ENCODE peak calls at places on chromosomes 12 and 14, in six cellular contexts. One of them, this sample, is unnamed.

GRCh38 chr14:60067911-60068310 is 23.8 kb upstream of the PCNX4 start:
- DNase-seq in astrocyte of the spinal cord: no peak
- DNase-seq in activated CD4-positive, alpha-beta T cell treated with anti-CD3 and anti-CD28 coated beads for 4 hours: no peak
- DNase-seq in stimulated activated CD8-positive, alpha-beta memory T cell treated with anti-CD3 and anti-CD28 coated beads, Interleukin-2, amount 100 ng/mL, for 1 hour: no peak
- DNase-seq in fibroblast of mammary gland: no peak
- DNase-seq in AG20443: no peak
- DNase-seq in this sample: no peak

GRCh38 chr14:104865069-104865630 is at the start of gene CEP170B:
- DNase-seq in AG20443: peak; percentile 96
- DNase-seq in fibroblast of mammary gland: peak; percentile 14
- DNase-seq in activated CD4-positive, alpha-beta T cell treated with anti-CD3 and anti-CD28 coated beads for 4 hours: peak; percentile 31
- DNase-seq in astrocyte of the spinal cord: no peak
- DNase-seq in stimulated activated CD8-positive, alpha-beta memory T cell treated with anti-CD3 and anti-CD28 coated beads, Interleukin-2, amount 100 ng/mL, for 1 hour: no peak
- DNase-seq in this sample: peak; percentile 58

GRCh38 chr12:109724321-109724892 is 10.8 kb downstream of the FAM222A start:
- DNase-seq in stimulated activated CD8-positive, alpha-beta memory T cell treated with anti-CD3 and anti-CD28 coated beads, Interleukin-2, amount 100 ng/mL, for 1 hour: no peak
- DNase-seq in fibroblast of mammary gland: no peak
- DNase-seq in AG20443: no peak
- DNase-seq in astrocyte of the spinal cord: no peak
- DNase-seq in activated CD4-positive, alpha-beta T cell treated with anti-CD3 and anti-CD28 coated beads for 4 hours: no peak
- DNase-seq in this sample: no peak

GRCh38 chr12:47818382-47818700 is 1.4 kb downstream of the HDAC7 start:
- DNase-seq in stimulated activated CD8-positive, alpha-beta memory T cell treated with anti-CD3 and anti-CD28 coated beads, Interleukin-2, amount 100 ng/mL, for 1 hour: no peak
- DNase-seq in AG20443: no peak
- DNase-seq in fibroblast of mammary gland: no peak
- DNase-seq in astrocyte of the spinal cord: peak; percentile 32
- DNase-seq in activated CD4-positive, alpha-beta T cell treated with anti-CD3 and anti-CD28 coated beads for 4 hours: peak; percentile 37
- DNase-seq in this sample: no peak

GRCh38 chr12:69330475-69331473 is 17.4 kb upstream of the LYZ start:
- DNase-seq in fibroblast of mammary gland: no peak
- DNase-seq in AG20443: peak; percentile 24
- DNase-seq in stimulated activated CD8-positive, alpha-beta memory T cell treated with anti-CD3 and anti-CD28 coated beads, Interleukin-2, amount 100 ng/mL, for 1 hour: peak; percentile 41
- DNase-seq in activated CD4-positive, alpha-beta T cell treated with anti-CD3 and anti-CD28 coated beads for 4 hours: peak; percentile 46
- DNase-seq in astrocyte of the spinal cord: peak; percentile 4
- DNase-seq in this sample: peak; percentile 14

GRCh38 chr12:120774169-120774916 is 48.7 kb downstream of the ACADS start:
- DNase-seq in activated CD4-positive, alpha-beta T cell treated with anti-CD3 and anti-CD28 coated beads for 4 hours: no peak
- DNase-seq in fibroblast of mammary gland: no peak
- DNase-seq in AG20443: peak; percentile 4
- DNase-seq in stimulated activated CD8-positive, alpha-beta memory T cell treated with anti-CD3 and anti-CD28 coated beads, Interleukin-2, amount 100 ng/mL, for 1 hour: no peak
- DNase-seq in astrocyte of the spinal cord: no peak
- DNase-seq in this sample: no peak

GRCh38 chr14:102694530-102695171 is 82.6 kb upstream of the TRAF3 start:
- DNase-seq in fibroblast of mammary gland: peak; percentile 79
- DNase-seq in astrocyte of the spinal cord: peak; percentile 78
- DNase-seq in activated CD4-positive, alpha-beta T cell treated with anti-CD3 and anti-CD28 coated beads for 4 hours: peak; percentile 71
- DNase-seq in AG20443: peak; percentile 80
- DNase-seq in stimulated activated CD8-positive, alpha-beta memory T cell treated with anti-CD3 and anti-CD28 coated beads, Interleukin-2, amount 100 ng/mL, for 1 hour: peak; percentile 21
- DNase-seq in this sample: peak; percentile 74

GRCh38 chr12:28885275-28885674 is 263.8 kb upstream of the FAR2 start:
- DNase-seq in fibroblast of mammary gland: no peak
- DNase-seq in activated CD4-positive, alpha-beta T cell treated with anti-CD3 and anti-CD28 coated beads for 4 hours: no peak
- DNase-seq in stimulated activated CD8-positive, alpha-beta memory T cell treated with anti-CD3 and anti-CD28 coated beads, Interleukin-2, amount 100 ng/mL, for 1 hour: no peak
- DNase-seq in AG20443: no peak
- DNase-seq in astrocyte of the spinal cord: no peak
- DNase-seq in this sample: no peak

GRCh38 chr14:84591827-84592540 is 938.0 kb upstream of the FLRT2 start:
- DNase-seq in AG20443: no peak
- DNase-seq in astrocyte of the spinal cord: no peak
- DNase-seq in stimulated activated CD8-positive, alpha-beta memory T cell treated with anti-CD3 and anti-CD28 coated beads, Interleukin-2, amount 100 ng/mL, for 1 hour: no peak
- DNase-seq in activated CD4-positive, alpha-beta T cell treated with anti-CD3 and anti-CD28 coated beads for 4 hours: no peak
- DNase-seq in fibroblast of mammary gland: no peak
- DNase-seq in this sample: no peak

GRCh38 chr12:48917857-48918537 is 7.3 kb downstream of the FKBP11 start:
- DNase-seq in AG20443: peak; percentile 41
- DNase-seq in activated CD4-positive, alpha-beta T cell treated with anti-CD3 and anti-CD28 coated beads for 4 hours: peak; percentile 47
- DNase-seq in astrocyte of the spinal cord: no peak
- DNase-seq in stimulated activated CD8-positive, alpha-beta memory T cell treated with anti-CD3 and anti-CD28 coated beads, Interleukin-2, amount 100 ng/mL, for 1 hour: no peak
- DNase-seq in fibroblast of mammary gland: no peak
- DNase-seq in this sample: peak; percentile 17

GRCh38 chr14:29752221-29752923 is 175.3 kb downstream of the PRKD1 start:
- DNase-seq in stimulated activated CD8-positive, alpha-beta memory T cell treated with anti-CD3 and anti-CD28 coated beads, Interleukin-2, amount 100 ng/mL, for 1 hour: no peak
- DNase-seq in astrocyte of the spinal cord: no peak
- DNase-seq in fibroblast of mammary gland: no peak
- DNase-seq in AG20443: no peak
- DNase-seq in activated CD4-positive, alpha-beta T cell treated with anti-CD3 and anti-CD28 coated beads for 4 hours: no peak
- DNase-seq in this sample: no peak

GRCh38 chr14:99246536-99247083 is 25.4 kb downstream of the BCL11B start:
- DNase-seq in stimulated activated CD8-positive, alpha-beta memory T cell treated with anti-CD3 and anti-CD28 coated beads, Interleukin-2, amount 100 ng/mL, for 1 hour: no peak
- DNase-seq in fibroblast of mammary gland: no peak
- DNase-seq in astrocyte of the spinal cord: no peak
- DNase-seq in AG20443: no peak
- DNase-seq in activated CD4-positive, alpha-beta T cell treated with anti-CD3 and anti-CD28 coated beads for 4 hours: no peak
- DNase-seq in this sample: no peak

GRCh38 chr14:32938719-32939253 is at the start of gene NPAS3:
- DNase-seq in activated CD4-positive, alpha-beta T cell treated with anti-CD3 and anti-CD28 coated beads for 4 hours: no peak
- DNase-seq in AG20443: peak; percentile 53
- DNase-seq in astrocyte of the spinal cord: no peak
- DNase-seq in stimulated activated CD8-positive, alpha-beta memory T cell treated with anti-CD3 and anti-CD28 coated beads, Interleukin-2, amount 100 ng/mL, for 1 hour: no peak
- DNase-seq in fibroblast of mammary gland: no peak
- DNase-seq in this sample: peak; percentile 12

GRCh38 chr14:26444745-26445144 is 153.1 kb downstream of the NOVA1 start:
- DNase-seq in stimulated activated CD8-positive, alpha-beta memory T cell treated with anti-CD3 and anti-CD28 coated beads, Interleukin-2, amount 100 ng/mL, for 1 hour: no peak
- DNase-seq in astrocyte of the spinal cord: peak; percentile 21
- DNase-seq in activated CD4-positive, alpha-beta T cell treated with anti-CD3 and anti-CD28 coated beads for 4 hours: no peak
- DNase-seq in fibroblast of mammary gland: peak; percentile 31
- DNase-seq in AG20443: no peak
- DNase-seq in this sample: no peak

GRCh38 chr12:58414398-58414871 is 473.1 kb downstream of the ATP23 start:
- DNase-seq in stimulated activated CD8-positive, alpha-beta memory T cell treated with anti-CD3 and anti-CD28 coated beads, Interleukin-2, amount 100 ng/mL, for 1 hour: no peak
- DNase-seq in AG20443: no peak
- DNase-seq in fibroblast of mammary gland: peak; percentile 90
- DNase-seq in activated CD4-positive, alpha-beta T cell treated with anti-CD3 and anti-CD28 coated beads for 4 hours: no peak
- DNase-seq in astrocyte of the spinal cord: peak; percentile 69
- DNase-seq in this sample: peak; percentile 68

GRCh38 chr14:25680934-25681333 is 631.0 kb upstream of the STXBP6 start:
- DNase-seq in AG20443: no peak
- DNase-seq in activated CD4-positive, alpha-beta T cell treated with anti-CD3 and anti-CD28 coated beads for 4 hours: no peak
- DNase-seq in stimulated activated CD8-positive, alpha-beta memory T cell treated with anti-CD3 and anti-CD28 coated beads, Interleukin-2, amount 100 ng/mL, for 1 hour: no peak
- DNase-seq in astrocyte of the spinal cord: no peak
- DNase-seq in fibroblast of mammary gland: no peak
- DNase-seq in this sample: no peak

GRCh38 chr14:21940887-21941855 is 267.6 kb upstream of the OR4E1 start:
- DNase-seq in astrocyte of the spinal cord: peak; percentile 2
- DNase-seq in fibroblast of mammary gland: peak; percentile 24
- DNase-seq in stimulated activated CD8-positive, alpha-beta memory T cell treated with anti-CD3 and anti-CD28 coated beads, Interleukin-2, amount 100 ng/mL, for 1 hour: no peak
- DNase-seq in activated CD4-positive, alpha-beta T cell treated with anti-CD3 and anti-CD28 coated beads for 4 hours: peak; percentile 37
- DNase-seq in AG20443: no peak
- DNase-seq in this sample: no peak

GRCh38 chr14:26811756-26812305 is 214.0 kb upstream of the NOVA1 start:
- DNase-seq in stimulated activated CD8-positive, alpha-beta memory T cell treated with anti-CD3 and anti-CD28 coated beads, Interleukin-2, amount 100 ng/mL, for 1 hour: no peak
- DNase-seq in astrocyte of the spinal cord: peak; percentile 8
- DNase-seq in AG20443: no peak
- DNase-seq in fibroblast of mammary gland: peak; percentile 2
- DNase-seq in activated CD4-positive, alpha-beta T cell treated with anti-CD3 and anti-CD28 coated beads for 4 hours: no peak
- DNase-seq in this sample: no peak

GRCh38 chr12:54030442-54030801 is 2.2 kb downstream of the HOXC6 start:
- DNase-seq in stimulated activated CD8-positive, alpha-beta memory T cell treated with anti-CD3 and anti-CD28 coated beads, Interleukin-2, amount 100 ng/mL, for 1 hour: no peak
- DNase-seq in astrocyte of the spinal cord: no peak
- DNase-seq in fibroblast of mammary gland: no peak
- DNase-seq in AG20443: no peak
- DNase-seq in activated CD4-positive, alpha-beta T cell treated with anti-CD3 and anti-CD28 coated beads for 4 hours: no peak
- DNase-seq in this sample: no peak

GRCh38 chr14:87667661-87668060 is 325.3 kb downstream of the GALC start:
- DNase-seq in stimulated activated CD8-positive, alpha-beta memory T cell treated with anti-CD3 and anti-CD28 coated beads, Interleukin-2, amount 100 ng/mL, for 1 hour: no peak
- DNase-seq in activated CD4-positive, alpha-beta T cell treated with anti-CD3 and anti-CD28 coated beads for 4 hours: no peak
- DNase-seq in astrocyte of the spinal cord: no peak
- DNase-seq in fibroblast of mammary gland: no peak
- DNase-seq in AG20443: no peak
- DNase-seq in this sample: no peak

GRCh38 chr12:19035552-19035951 is 94.0 kb upstream of the PLEKHA5 start:
- DNase-seq in astrocyte of the spinal cord: no peak
- DNase-seq in fibroblast of mammary gland: peak; percentile 89
- DNase-seq in activated CD4-positive, alpha-beta T cell treated with anti-CD3 and anti-CD28 coated beads for 4 hours: no peak
- DNase-seq in stimulated activated CD8-positive, alpha-beta memory T cell treated with anti-CD3 and anti-CD28 coated beads, Interleukin-2, amount 100 ng/mL, for 1 hour: no peak
- DNase-seq in AG20443: peak; percentile 68
- DNase-seq in this sample: peak; percentile 48

GRCh38 chr14:58732387-58732786 is 94.6 kb downstream of the DACT1 start:
- DNase-seq in activated CD4-positive, alpha-beta T cell treated with anti-CD3 and anti-CD28 coated beads for 4 hours: no peak
- DNase-seq in astrocyte of the spinal cord: no peak
- DNase-seq in fibroblast of mammary gland: no peak
- DNase-seq in AG20443: no peak
- DNase-seq in stimulated activated CD8-positive, alpha-beta memory T cell treated with anti-CD3 and anti-CD28 coated beads, Interleukin-2, amount 100 ng/mL, for 1 hour: no peak
- DNase-seq in this sample: no peak

GRCh38 chr14:102798926-102799325 is 21.7 kb downstream of the TRAF3 start:
- DNase-seq in activated CD4-positive, alpha-beta T cell treated with anti-CD3 and anti-CD28 coated beads for 4 hours: no peak
- DNase-seq in stimulated activated CD8-positive, alpha-beta memory T cell treated with anti-CD3 and anti-CD28 coated beads, Interleukin-2, amount 100 ng/mL, for 1 hour: no peak
- DNase-seq in astrocyte of the spinal cord: no peak
- DNase-seq in AG20443: no peak
- DNase-seq in fibroblast of mammary gland: no peak
- DNase-seq in this sample: no peak

GRCh38 chr12:59151243-59151642 is 230.9 kb upstream of the LRIG3 start:
- DNase-seq in activated CD4-positive, alpha-beta T cell treated with anti-CD3 and anti-CD28 coated beads for 4 hours: no peak
- DNase-seq in stimulated activated CD8-positive, alpha-beta memory T cell treated with anti-CD3 and anti-CD28 coated beads, Interleukin-2, amount 100 ng/mL, for 1 hour: no peak
- DNase-seq in AG20443: peak; percentile 49
- DNase-seq in astrocyte of the spinal cord: peak; percentile 25
- DNase-seq in fibroblast of mammary gland: peak; percentile 15
- DNase-seq in this sample: peak; percentile 76

GRCh38 chr14:87152701-87153100 is 840.3 kb downstream of the GALC start:
- DNase-seq in stimulated activated CD8-positive, alpha-beta memory T cell treated with anti-CD3 and anti-CD28 coated beads, Interleukin-2, amount 100 ng/mL, for 1 hour: no peak
- DNase-seq in fibroblast of mammary gland: no peak
- DNase-seq in AG20443: no peak
- DNase-seq in activated CD4-positive, alpha-beta T cell treated with anti-CD3 and anti-CD28 coated beads for 4 hours: no peak
- DNase-seq in astrocyte of the spinal cord: no peak
- DNase-seq in this sample: no peak

GRCh38 chr12:122182887-122183587 is at the start of gene LRRC43:
- DNase-seq in AG20443: peak; percentile 84
- DNase-seq in astrocyte of the spinal cord: peak; percentile 9
- DNase-seq in activated CD4-positive, alpha-beta T cell treated with anti-CD3 and anti-CD28 coated beads for 4 hours: no peak
- DNase-seq in fibroblast of mammary gland: no peak
- DNase-seq in stimulated activated CD8-positive, alpha-beta memory T cell treated with anti-CD3 and anti-CD28 coated beads, Interleukin-2, amount 100 ng/mL, for 1 hour: no peak
- DNase-seq in this sample: peak; percentile 40

GRCh38 chr12:57118711-57119271 is 7.6 kb upstream of the STAT6 start:
- DNase-seq in astrocyte of the spinal cord: no peak
- DNase-seq in fibroblast of mammary gland: peak; percentile 57
- DNase-seq in AG20443: no peak
- DNase-seq in stimulated activated CD8-positive, alpha-beta memory T cell treated with anti-CD3 and anti-CD28 coated beads, Interleukin-2, amount 100 ng/mL, for 1 hour: no peak
- DNase-seq in activated CD4-positive, alpha-beta T cell treated with anti-CD3 and anti-CD28 coated beads for 4 hours: no peak
- DNase-seq in this sample: peak; percentile 90

GRCh38 chr14:100560999-100561398 is 26.2 kb downstream of the BEGAIN start:
- DNase-seq in astrocyte of the spinal cord: no peak
- DNase-seq in AG20443: no peak
- DNase-seq in fibroblast of mammary gland: no peak
- DNase-seq in stimulated activated CD8-positive, alpha-beta memory T cell treated with anti-CD3 and anti-CD28 coated beads, Interleukin-2, amount 100 ng/mL, for 1 hour: no peak
- DNase-seq in activated CD4-positive, alpha-beta T cell treated with anti-CD3 and anti-CD28 coated beads for 4 hours: no peak
- DNase-seq in this sample: no peak

GRCh38 chr14:102654298-102654697 is 61.8 kb downstream of the RCOR1 start:
- DNase-seq in stimulated activated CD8-positive, alpha-beta memory T cell treated with anti-CD3 and anti-CD28 coated beads, Interleukin-2, amount 100 ng/mL, for 1 hour: no peak
- DNase-seq in fibroblast of mammary gland: no peak
- DNase-seq in AG20443: no peak
- DNase-seq in astrocyte of the spinal cord: no peak
- DNase-seq in activated CD4-positive, alpha-beta T cell treated with anti-CD3 and anti-CD28 coated beads for 4 hours: peak; percentile 9
- DNase-seq in this sample: no peak

GRCh38 chr12:100826323-100826722 is 31.7 kb downstream of the ANO4 start:
- DNase-seq in stimulated activated CD8-positive, alpha-beta memory T cell treated with anti-CD3 and anti-CD28 coated beads, Interleukin-2, amount 100 ng/mL, for 1 hour: no peak
- DNase-seq in activated CD4-positive, alpha-beta T cell treated with anti-CD3 and anti-CD28 coated beads for 4 hours: no peak
- DNase-seq in astrocyte of the spinal cord: peak; percentile 57
- DNase-seq in AG20443: peak; percentile 56
- DNase-seq in fibroblast of mammary gland: peak; percentile 60
- DNase-seq in this sample: peak; percentile 68

GRCh38 chr12:75779891-75780501 is 251.6 kb downstream of the PHLDA1 start:
- DNase-seq in astrocyte of the spinal cord: no peak
- DNase-seq in stimulated activated CD8-positive, alpha-beta memory T cell treated with anti-CD3 and anti-CD28 coated beads, Interleukin-2, amount 100 ng/mL, for 1 hour: no peak
- DNase-seq in activated CD4-positive, alpha-beta T cell treated with anti-CD3 and anti-CD28 coated beads for 4 hours: no peak
- DNase-seq in fibroblast of mammary gland: no peak
- DNase-seq in AG20443: no peak
- DNase-seq in this sample: no peak

GRCh38 chr14:99029916-99030305 is 242.1 kb downstream of the BCL11B start:
- DNase-seq in activated CD4-positive, alpha-beta T cell treated with anti-CD3 and anti-CD28 coated beads for 4 hours: no peak
- DNase-seq in stimulated activated CD8-positive, alpha-beta memory T cell treated with anti-CD3 and anti-CD28 coated beads, Interleukin-2, amount 100 ng/mL, for 1 hour: no peak
- DNase-seq in AG20443: no peak
- DNase-seq in fibroblast of mammary gland: no peak
- DNase-seq in astrocyte of the spinal cord: no peak
- DNase-seq in this sample: no peak

GRCh38 chr12:78470354-78471195 is 394.0 kb upstream of the SYT1 start:
- DNase-seq in astrocyte of the spinal cord: peak; percentile 66
- DNase-seq in AG20443: peak; percentile 25
- DNase-seq in activated CD4-positive, alpha-beta T cell treated with anti-CD3 and anti-CD28 coated beads for 4 hours: no peak
- DNase-seq in stimulated activated CD8-positive, alpha-beta memory T cell treated with anti-CD3 and anti-CD28 coated beads, Interleukin-2, amount 100 ng/mL, for 1 hour: no peak
- DNase-seq in fibroblast of mammary gland: peak; percentile 60
- DNase-seq in this sample: peak; percentile 50

GRCh38 chr12:19158909-19159308 is 29.4 kb downstream of the PLEKHA5 start:
- DNase-seq in fibroblast of mammary gland: peak; percentile 25
- DNase-seq in activated CD4-positive, alpha-beta T cell treated with anti-CD3 and anti-CD28 coated beads for 4 hours: no peak
- DNase-seq in stimulated activated CD8-positive, alpha-beta memory T cell treated with anti-CD3 and anti-CD28 coated beads, Interleukin-2, amount 100 ng/mL, for 1 hour: no peak
- DNase-seq in AG20443: peak; percentile 36
- DNase-seq in astrocyte of the spinal cord: no peak
- DNase-seq in this sample: peak; percentile 66

GRCh38 chr12:118773956-118774723 is 207.2 kb upstream of the SRRM4 start:
- DNase-seq in AG20443: no peak
- DNase-seq in fibroblast of mammary gland: no peak
- DNase-seq in activated CD4-positive, alpha-beta T cell treated with anti-CD3 and anti-CD28 coated beads for 4 hours: no peak
- DNase-seq in astrocyte of the spinal cord: no peak
- DNase-seq in stimulated activated CD8-positive, alpha-beta memory T cell treated with anti-CD3 and anti-CD28 coated beads, Interleukin-2, amount 100 ng/mL, for 1 hour: no peak
- DNase-seq in this sample: no peak

GRCh38 chr12:132444957-132445883 is 44.7 kb upstream of the FBRSL1 start:
- DNase-seq in stimulated activated CD8-positive, alpha-beta memory T cell treated with anti-CD3 and anti-CD28 coated beads, Interleukin-2, amount 100 ng/mL, for 1 hour: peak; percentile 45
- DNase-seq in fibroblast of mammary gland: no peak
- DNase-seq in AG20443: no peak
- DNase-seq in astrocyte of the spinal cord: no peak
- DNase-seq in activated CD4-positive, alpha-beta T cell treated with anti-CD3 and anti-CD28 coated beads for 4 hours: peak; percentile 72
- DNase-seq in this sample: no peak

GRCh38 chr12:113247123-113248045 is 26.1 kb downstream of the TPCN1 start:
- DNase-seq in stimulated activated CD8-positive, alpha-beta memory T cell treated with anti-CD3 and anti-CD28 coated beads, Interleukin-2, amount 100 ng/mL, for 1 hour: no peak
- DNase-seq in fibroblast of mammary gland: peak; percentile 65
- DNase-seq in activated CD4-positive, alpha-beta T cell treated with anti-CD3 and anti-CD28 coated beads for 4 hours: no peak
- DNase-seq in AG20443: no peak
- DNase-seq in astrocyte of the spinal cord: peak; percentile 54
- DNase-seq in this sample: peak; percentile 62

GRCh38 chr12:3697311-3697870 is 55.5 kb downstream of the CRACR2A start:
- DNase-seq in activated CD4-positive, alpha-beta T cell treated with anti-CD3 and anti-CD28 coated beads for 4 hours: no peak
- DNase-seq in fibroblast of mammary gland: peak; percentile 35
- DNase-seq in AG20443: no peak
- DNase-seq in astrocyte of the spinal cord: no peak
- DNase-seq in stimulated activated CD8-positive, alpha-beta memory T cell treated with anti-CD3 and anti-CD28 coated beads, Interleukin-2, amount 100 ng/mL, for 1 hour: no peak
- DNase-seq in this sample: peak; percentile 24

GRCh38 chr14:90024910-90025309 is 36.9 kb upstream of the KCNK13 start:
- DNase-seq in AG20443: no peak
- DNase-seq in fibroblast of mammary gland: no peak
- DNase-seq in activated CD4-positive, alpha-beta T cell treated with anti-CD3 and anti-CD28 coated beads for 4 hours: no peak
- DNase-seq in astrocyte of the spinal cord: no peak
- DNase-seq in stimulated activated CD8-positive, alpha-beta memory T cell treated with anti-CD3 and anti-CD28 coated beads, Interleukin-2, amount 100 ng/mL, for 1 hour: no peak
- DNase-seq in this sample: no peak

This sample was measured in EH.